ENCODE peak calls at places on chromosomes 3 and 15, in four cellular contexts. N is activated CD8-positive, alpha-beta memory T cell treated with anti-CD3 and anti-CD28 coated beads, Interleukin-2, amount 50 U/mL, for 48 hours; V is activated T-helper 1 cell treated with Interleukin-2 at 50 U/mL for 16 hours; C is NCI-H2171. Z is an unnamed sample.
A peak's percentile ranks its signal among the peaks of the same experiment; 100 is the strongest.

GRCh38 chr3:53051929-53052328 is 6.1 kb upstream of the SFMBT1 start:
- DNase-seq in N (no peak), V (no peak), C (no peak), Z (no peak)

GRCh38 chr3:157096328-157096727 is 63.6 kb downstream of the CCNL1 start:
- DNase-seq in N (no peak), V (no peak), C (no peak), Z (no peak)

GRCh38 chr3:172087198-172087597 is 47.8 kb downstream of the FNDC3B start:
- DNase-seq in N (no peak), V (no peak), C (no peak), Z (no peak)

GRCh38 chr3:62287528-62287927 is 85.8 kb downstream of the FEZF2 start:
- DNase-seq in N (no peak), V (no peak), C (no peak), Z (no peak)

GRCh38 chr3:52087728-52088127 is 31.4 kb upstream of the DUSP7 start:
- DNase-seq in N (no peak), V (no peak), C (no peak), Z (no peak)

GRCh38 chr3:8069981-8070380 is 431.6 kb upstream of the LMCD1 start:
- DNase-seq in N (no peak), V (no peak), C (no peak), Z (no peak)

GRCh38 chr15:83670628-83671027 is 16.7 kb downstream of the ADAMTSL3 start:
- DNase-seq in N (no peak), V (no peak), C (no peak), Z (no peak)

GRCh38 chr3:17183951-17184550 is 299.3 kb downstream of the PLCL2 start:
- DNase-seq in N (no peak), V (no peak), C (no peak), Z (no peak)

GRCh38 chr3:46286936-46287335 is 44.7 kb downstream of the CCR3 start:
- DNase-seq in N (no peak), V (no peak), C (no peak), Z (no peak)

GRCh38 chr3:105970283-105970682 is 101.5 kb upstream of the CBLB start:
- DNase-seq in N (no peak), V (no peak), C (no peak), Z (no peak)

GRCh38 chr3:151106311-151106710 is 20.8 kb downstream of the MED12L start:
- DNase-seq in N (no peak), V (no peak), C (no peak), Z (no peak)

GRCh38 chr3:151228291-151229125 is 25.5 kb upstream of the GPR171 start:
- DNase-seq in N (no peak), V (no peak), C (no peak), Z (no peak)

GRCh38 chr3:79766474-79767193 is 1.2 kb downstream of the ROBO1 start:
- DNase-seq in N (no peak), V (no peak), C (no peak), Z (no peak)

GRCh38 chr3:196707566-196707965 is 4.5 kb downstream of the CEP19 start:
- DNase-seq in N (no peak), V (no peak), C (no peak), Z (no peak)

GRCh38 chr3:125351152-125351551 is 24.0 kb downstream of the ZNF148 start:
- DNase-seq in N (no peak), V (no peak), C (no peak), Z (no peak)

GRCh38 chr3:52670621-52671521 is 14.8 kb downstream of the PBRM1 start:
- DNase-seq in N (no peak), V (no peak), C (no peak), Z (peak; percentile 74)

GRCh38 chr3:194879126-194879887 is 193.6 kb downstream of the FAM43A start:
- DNase-seq in N (no peak), V (no peak), C (no peak), Z (no peak)